ENCODE peak calls at places on chromosomes 3 and 15, in four cellular contexts. Z is mesothelial cell of epicardium, S is GM12865, F is heart right ventricle. B is an unnamed sample.

GRCh38 chr3:99962703-99963102 is 145.0 kb downstream of the CMSS1 start:
- DNase-seq in Z (no peak), S (no peak), F (no peak), B (no peak)

GRCh38 chr3:2655229-2655701 is 454.9 kb downstream of the IL5RA start:
- DNase-seq in Z (no peak), S (peak), F (no peak), B (no peak)

GRCh38 chr15:77841376-77841775 is 208.7 kb upstream of the LINGO1 start:
- DNase-seq in Z (no peak), S (no peak), F (no peak), B (no peak)

GRCh38 chr3:37945803-37946530 is 44.6 kb upstream of the VILL start:
- DNase-seq in Z (peak), S (no peak), F (no peak), B (no peak)

GRCh38 chr3:55443346-55443745 is 43.8 kb downstream of the WNT5A start:
- DNase-seq in Z (no peak), S (no peak), F (no peak), B (no peak)

GRCh38 chr15:52324109-52324508 is 28.5 kb upstream of the MYO5C start:
- DNase-seq in Z (no peak), S (no peak), F (no peak), B (no peak)

GRCh38 chr3:114660124-114660523 is 366.3 kb downstream of the TIGIT start:
- DNase-seq in Z (no peak), S (no peak), F (peak), B (no peak)

GRCh38 chr3:181561130-181561529 is 150.6 kb upstream of the SOX2 start:
- DNase-seq in Z (no peak), S (no peak), F (no peak), B (no peak)

GRCh38 chr3:141071681-141072260 is 20.6 kb downstream of the SPSB4 start:
- DNase-seq in Z (no peak), S (no peak), F (no peak), B (no peak)

GRCh38 chr15:73944161-73945099 is 18.2 kb downstream of the LOXL1 start:
- DNase-seq in Z (no peak), S (no peak), F (no peak), B (no peak)

GRCh38 chr3:198071602-198072285 is 111.7 kb downstream of the LMLN start:
- DNase-seq in Z (no peak), S (peak), F (no peak), B (peak)

GRCh38 chr15:39756806-39757522 is 25.7 kb downstream of the FSIP1 start:
- DNase-seq in Z (no peak), S (peak), F (peak), B (no peak)

GRCh38 chr15:32117122-32117521 is 86.8 kb downstream of the CHRNA7 start:
- DNase-seq in Z (no peak), S (no peak), F (no peak), B (no peak)

GRCh38 chr3:24242012-24242698 is 252.5 kb downstream of the THRB start:
- DNase-seq in Z (no peak), S (no peak), F (no peak), B (no peak)

GRCh38 chr3:51682526-51682925 is 11.5 kb downstream of the TEX264 start:
- DNase-seq in Z (no peak), S (no peak), F (no peak), B (no peak)

GRCh38 chr3:171874879-171875278 is 31.7 kb downstream of the TMEM212 start:
- DNase-seq in Z (no peak), S (no peak), F (no peak), B (no peak)

GRCh38 chr3:169945313-169945712 is 21.3 kb upstream of the SEC62 start:
- DNase-seq in Z (no peak), S (peak), F (no peak), B (no peak)

GRCh38 chr15:31326729-31327673 is at the start of gene KLF13:
- DNase-seq in Z (no peak), S (no peak), F (peak), B (no peak)

DNA sequence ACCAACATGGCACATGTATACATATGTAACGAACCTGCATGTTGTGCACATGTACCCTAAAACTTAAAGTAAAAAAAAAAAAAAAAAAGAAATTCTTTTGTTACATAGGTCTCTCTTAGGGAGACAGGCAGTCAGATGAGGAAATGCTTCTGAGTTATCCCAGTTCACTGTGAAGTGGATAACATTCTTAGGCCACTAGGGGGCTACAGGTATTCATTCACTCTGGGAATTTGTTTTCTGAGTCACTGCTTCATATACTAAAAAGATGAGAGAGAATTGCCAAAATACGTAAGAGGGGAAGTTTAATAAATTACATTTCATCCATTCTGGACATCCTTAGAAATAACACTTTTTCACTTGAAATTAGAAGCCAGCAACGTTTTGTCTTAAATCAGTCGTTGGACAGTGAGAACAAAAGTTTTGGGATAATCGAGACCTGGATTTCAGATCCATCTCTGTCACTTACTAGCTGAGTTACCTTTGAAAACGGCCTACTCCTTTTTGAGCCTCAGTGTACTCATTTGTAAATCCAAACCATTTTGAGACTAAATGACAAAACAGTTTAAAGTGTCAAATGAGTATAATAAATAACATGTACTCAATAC is 738.4 kb upstream of the ALCAM start:
- DNase-seq in Z (no peak), S (peak), F (no peak), B (no peak)
- TF ChIP-seq CTCF in Z (peak), S (peak), F (peak), B (peak)

GRCh38 chr3:16824085-16824696 is 60.6 kb upstream of the PLCL2 start:
- DNase-seq in Z (no peak), S (peak), F (no peak), B (no peak)

GRCh38 chr3:16831846-16832245 is 52.9 kb upstream of the PLCL2 start:
- DNase-seq in Z (no peak), S (no peak), F (no peak), B (no peak)

GRCh38 chr3:16825617-16826204 is 59.0 kb upstream of the PLCL2 start:
- DNase-seq in Z (no peak), S (no peak), F (no peak), B (no peak)

GRCh38 chr3:16834214-16834613 is 50.5 kb upstream of the PLCL2 start:
- DNase-seq in Z (no peak), S (no peak), F (no peak), B (no peak)

GRCh38 chr3:16828815-16829214 is 55.9 kb upstream of the PLCL2 start:
- DNase-seq in Z (no peak), S (peak), F (no peak), B (no peak)
- TF ChIP-seq CTCF in Z (peak), S (peak), F (peak), B (peak)

DNA sequence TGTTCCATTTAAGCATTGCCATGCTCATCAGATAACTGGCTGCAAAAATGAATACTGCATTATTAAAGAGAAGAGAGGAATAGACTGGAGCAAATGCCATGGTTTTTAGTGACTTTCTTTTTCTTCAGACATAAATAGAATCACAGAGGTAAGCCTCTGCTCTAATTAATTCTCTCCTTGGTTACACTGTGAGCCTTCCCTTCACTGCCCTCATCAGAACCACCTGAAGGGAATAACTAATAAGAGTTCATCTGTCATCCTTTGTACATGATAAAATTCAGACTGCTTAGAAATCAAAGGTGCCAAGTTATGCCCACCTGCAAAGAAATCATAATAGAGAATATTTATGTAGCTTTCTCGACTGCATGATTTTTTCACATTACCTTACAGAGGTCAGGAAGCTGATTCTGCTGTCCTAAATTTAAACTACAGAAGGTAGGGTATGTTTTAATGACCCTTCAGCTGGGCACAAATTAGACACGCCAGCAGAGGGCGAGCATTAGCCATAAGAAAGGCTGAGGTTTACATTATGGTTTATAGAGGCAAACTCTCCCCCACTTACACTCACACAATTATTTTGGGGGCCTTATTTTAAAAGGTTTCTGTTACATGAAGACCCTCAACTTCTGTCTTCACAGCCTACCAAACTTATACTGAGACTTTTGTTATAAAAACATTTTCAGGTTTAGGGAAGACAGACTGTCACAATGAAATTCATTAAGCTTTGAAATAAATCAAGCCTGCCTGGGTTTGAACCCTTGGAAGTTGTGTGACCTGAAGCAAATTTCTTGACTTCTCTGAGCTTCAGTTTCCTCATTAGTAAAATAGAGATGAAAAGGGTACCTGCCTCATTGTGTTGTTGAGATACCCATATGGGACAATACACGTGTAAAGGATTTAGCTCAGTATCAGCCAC is 15.3 kb upstream of the UNC13C start:
- DNase-seq in Z (no peak), S (peak), F (peak), B (peak)
- TF ChIP-seq CTCF in Z (peak), S (peak), F (peak), B (peak)

GRCh38 chr3:12854550-12854949 is 13.2 kb upstream of the RPL32 start:
- DNase-seq in Z (no peak), S (no peak), F (no peak), B (no peak)

GRCh38 chr3:12853803-12854202 is 12.4 kb upstream of the RPL32 start:
- DNase-seq in Z (no peak), S (no peak), F (no peak), B (no peak)

GRCh38 chr3:12859840-12860239 is 18.5 kb upstream of the RPL32 start:
- DNase-seq in Z (no peak), S (no peak), F (no peak), B (no peak)

GRCh38 chr3:12861611-12862010 is 20.2 kb upstream of the RPL32 start:
- DNase-seq in Z (no peak), S (no peak), F (no peak), B (no peak)

DNA sequence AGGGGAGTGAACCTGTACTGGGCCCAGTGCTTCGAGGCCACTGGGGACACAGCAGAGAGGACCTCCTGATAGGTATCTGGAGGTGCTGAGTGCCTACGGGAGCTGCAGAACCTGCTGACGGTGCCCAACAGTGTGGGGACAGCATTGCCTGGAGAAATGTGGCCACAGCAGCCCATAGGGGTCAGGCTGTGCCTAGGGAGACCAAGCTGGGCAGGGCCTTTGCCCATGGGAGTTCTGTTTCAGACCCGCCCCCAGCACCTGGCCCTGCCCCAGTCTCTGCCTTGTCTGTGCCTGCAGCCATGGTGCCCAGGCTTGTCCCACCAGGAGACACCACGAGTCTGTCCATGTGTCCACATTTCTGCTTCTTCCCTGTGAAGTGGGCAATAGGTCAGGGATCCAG is 15.3 kb upstream of the RPL32 start:
- DNase-seq in Z (no peak), S (no peak), F (no peak), B (no peak)
- TF ChIP-seq CTCF in Z (no peak), S (no peak), F (no peak), B (no peak)

GRCh38 chr3:134527037-134527436 is 41.2 kb downstream of the CEP63 start:
- DNase-seq in Z (no peak), S (peak), F (no peak), B (no peak)
- TF ChIP-seq CTCF in Z (no peak), S (peak), F (peak), B (peak)

B was measured in neural crest cell.